ENCODE peak calls at places on chromosomes 11 and 22, in seven cellular contexts. I is transverse colon, Y is stomach, P is endothelial cell of umbilical vein, A is HCT116, V is esophagus muscularis mucosa, D is GM12891. C is an unnamed sample.

GRCh38 chr11:118619444-118620205 is 12.2 kb downstream of the PHLDB1 start:
- DNase-seq in D (no peak), A (no peak), V (no peak), Y (no peak), P (peak), I (no peak), C (no peak)

GRCh38 chr11:11533751-11534150 is 88.1 kb downstream of the GALNT18 start:
- DNase-seq in I (no peak), D (no peak), A (no peak), Y (no peak), P (no peak), V (no peak), C (no peak)

GRCh38 chr11:27216268-27217149 is 146.5 kb downstream of the CCDC34 start:
- DNase-seq in D (no peak), A (no peak), I (peak), P (peak), V (no peak), Y (no peak), C (no peak)

GRCh38 chr22:46614070-46614931 is 5.9 kb upstream of the GRAMD4 start:
- DNase-seq in Y (no peak), D (no peak), V (no peak), A (no peak), P (no peak), I (peak), C (no peak)

GRCh38 chr11:79060081-79060480 is 380.7 kb downstream of the TENM4 start:
- DNase-seq in I (no peak), Y (no peak), A (no peak), P (no peak), V (no peak), D (no peak), C (no peak)

GRCh38 chr22:49010086-49010863 is 817.4 kb downstream of the BRD1 start:
- DNase-seq in D (no peak), I (no peak), P (no peak), V (peak), A (no peak), Y (peak), C (no peak)

GRCh38 chr11:60984616-60985015 is 13.1 kb downstream of the CD6 start:
- DNase-seq in A (no peak), P (no peak), I (no peak), V (no peak), D (no peak), Y (no peak), C (peak)

GRCh38 chr11:28417601-28418323 is 309.6 kb downstream of the METTL15 start:
- DNase-seq in V (no peak), Y (no peak), D (no peak), P (peak), A (no peak), I (no peak), C (no peak)

GRCh38 chr11:124075841-124076571 is 34.9 kb upstream of the OR10G7 start:
- DNase-seq in D (peak), A (no peak), Y (no peak), I (peak), V (no peak), P (peak), C (peak)

GRCh38 chr11:61152816-61153592 is 8.2 kb downstream of the VPS37C start:
- DNase-seq in D (no peak), A (no peak), V (no peak), Y (no peak), P (peak), I (no peak), C (no peak)

GRCh38 chr11:18368236-18368635 is 26.1 kb upstream of the LDHA start:
- DNase-seq in V (no peak), A (no peak), Y (no peak), I (no peak), D (no peak), P (no peak), C (no peak)

DNA sequence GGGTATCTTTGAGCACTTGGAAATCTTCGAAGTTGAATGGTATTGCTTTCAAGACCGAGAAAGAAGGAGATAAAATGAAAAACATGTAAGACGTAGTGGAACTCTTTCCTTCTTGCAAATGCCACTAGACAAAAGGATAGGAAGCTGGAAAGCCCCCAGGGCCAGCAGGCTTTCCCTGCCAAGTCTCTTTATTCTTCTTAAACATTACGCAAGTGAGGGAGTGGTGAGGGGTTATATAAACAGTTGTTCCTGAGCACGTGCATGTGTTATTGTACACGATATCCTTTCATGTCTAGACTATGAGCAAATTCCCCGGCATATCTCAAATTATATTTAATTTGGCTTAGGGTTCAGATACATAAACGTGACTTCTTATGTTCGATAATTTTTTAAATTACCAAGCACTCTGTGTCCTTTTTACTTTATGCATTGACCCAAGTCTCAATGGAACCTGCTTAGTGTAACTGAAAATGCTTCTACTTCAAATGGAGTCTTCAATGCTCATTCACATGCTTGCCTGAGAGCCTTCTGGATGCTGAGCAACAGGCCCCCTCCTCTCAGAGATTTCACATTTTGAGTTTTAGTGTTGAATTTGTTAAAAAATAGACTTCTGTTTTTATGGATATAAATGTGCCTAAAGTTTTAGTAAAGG is 59.0 kb downstream of the PPP2R1B start:
- DNase-seq in V (no peak), D (no peak), P (peak), I (no peak), A (no peak), Y (peak), C (no peak)
- TF ChIP-seq POLR2AphosphoS5 in V (peak), D (no peak), P (peak), I (peak), A (no peak), Y (peak), C (peak)

DNA sequence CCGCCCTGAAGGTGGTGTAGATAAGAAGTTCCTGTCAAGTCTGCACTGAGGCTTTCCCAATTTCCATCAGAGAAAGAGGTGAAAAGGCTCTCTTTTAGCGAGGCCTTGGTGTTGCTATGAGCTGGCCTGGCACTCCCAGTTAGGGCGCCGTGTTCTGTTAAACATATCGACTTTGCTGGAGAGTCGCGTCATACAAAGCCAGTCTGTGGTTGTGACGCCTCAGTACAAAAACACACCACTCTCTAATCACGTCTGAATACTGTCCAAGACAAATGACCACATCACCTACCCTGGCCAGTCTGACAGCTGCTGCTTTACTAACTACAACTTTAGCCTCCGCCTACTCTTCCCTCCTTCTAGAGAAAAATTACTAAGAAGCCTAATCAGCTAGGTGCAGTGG is 8.0 kb upstream of the TOLLIP start:
- DNase-seq in Y (peak), P (no peak), V (no peak), A (no peak), D (no peak), I (no peak), C (no peak)
- TF ChIP-seq POLR2A in Y (no peak), P (no peak), V (no peak), A (no peak), D (no peak), I (no peak), C (no peak)

GRCh38 chr11:57556041-57556440 is 11.4 kb downstream of the UBE2L6 start:
- DNase-seq in D (no peak), V (no peak), P (no peak), Y (no peak), A (no peak), I (no peak), C (no peak)

GRCh38 chr11:57552479-57552878 is 15.0 kb downstream of the UBE2L6 start:
- DNase-seq in I (no peak), P (no peak), Y (no peak), A (no peak), V (no peak), D (no peak), C (no peak)

GRCh38 chr11:57560146-57560545 is 7.3 kb downstream of the UBE2L6 start:
- DNase-seq in I (no peak), V (no peak), D (no peak), A (no peak), Y (no peak), P (no peak), C (no peak)

GRCh38 chr11:57551941-57552340 is 14.5 kb downstream of the SMTNL1 start:
- DNase-seq in P (no peak), A (no peak), V (no peak), D (no peak), I (no peak), Y (no peak), C (no peak)

GRCh38 chr11:57555393-57555792 is 12.1 kb downstream of the UBE2L6 start:
- DNase-seq in Y (no peak), V (no peak), D (no peak), P (no peak), A (no peak), I (no peak), C (no peak)
- TF ChIP-seq POLR2AphosphoS5 in Y (no peak), V (no peak), D (no peak), P (no peak), A (no peak), I (no peak), C (no peak)

GRCh38 chr11:102268083-102268984 is 49.0 kb upstream of the BIRC3 start:
- DNase-seq in A (peak), V (no peak), I (peak), P (peak), Y (peak), D (peak), C (peak)
- TF ChIP-seq POLR2A in A (no peak), V (no peak), I (peak), P (no peak), Y (no peak), D (no peak), C (no peak)

GRCh38 chr11:44244649-44245308 is 65.2 kb downstream of the ALX4 start:
- DNase-seq in A (no peak), Y (no peak), D (no peak), P (peak), I (no peak), V (no peak), C (no peak)

GRCh38 chr11:44241851-44242250 is 68.1 kb downstream of the ALX4 start:
- DNase-seq in I (no peak), D (no peak), A (no peak), Y (no peak), P (no peak), V (no peak), C (no peak)

GRCh38 chr11:44246726-44247125 is 63.2 kb downstream of the ALX4 start:
- DNase-seq in D (no peak), P (no peak), A (no peak), Y (no peak), V (peak), I (no peak), C (no peak)

GRCh38 chr11:44243086-44243485 is 66.9 kb downstream of the ALX4 start:
- DNase-seq in D (no peak), P (no peak), Y (no peak), I (no peak), A (no peak), V (no peak), C (no peak)

DNA sequence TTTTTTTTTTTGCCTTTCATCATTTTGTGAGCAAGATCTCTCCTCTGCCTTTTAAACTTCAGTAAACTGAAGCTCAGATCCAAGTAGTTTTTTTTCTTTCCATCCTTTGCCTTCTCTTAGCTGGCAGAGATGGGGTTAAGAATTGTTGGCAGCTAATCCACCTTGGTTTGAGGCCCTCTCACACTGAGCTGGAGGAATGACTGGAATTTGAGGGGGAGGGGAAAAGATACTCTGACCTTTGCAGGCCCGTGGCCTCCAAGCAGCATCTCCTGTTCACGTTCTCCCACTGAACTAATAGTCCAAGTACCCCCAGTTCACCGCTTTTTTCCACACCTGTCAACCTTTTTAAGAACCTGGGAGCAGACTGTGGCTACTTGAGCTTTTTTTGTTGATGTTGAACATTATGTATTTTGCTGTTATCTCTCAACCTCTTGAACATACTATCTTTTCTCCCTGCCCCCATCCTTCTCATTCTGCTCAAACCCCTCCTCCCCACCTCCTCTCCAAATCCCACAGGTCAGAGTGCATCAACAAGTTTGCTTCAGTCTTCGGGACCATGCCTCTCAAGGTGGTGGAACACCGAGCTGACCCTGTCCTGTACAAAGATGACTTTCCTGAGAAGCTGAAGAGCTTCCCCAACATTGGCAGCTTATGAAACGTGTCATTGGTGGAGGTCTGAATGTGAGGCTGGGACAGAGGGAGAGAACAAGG is 66.2 kb downstream of the ALX4 start:
- DNase-seq in P (peak), V (no peak), A (no peak), D (no peak), I (no peak), Y (no peak), C (no peak)
- TF ChIP-seq POLR2AphosphoS5 in P (no peak), V (no peak), A (no peak), D (no peak), I (no peak), Y (no peak), C (no peak)

GRCh38 chr22:24728790-24729637 is 45.5 kb downstream of the PIWIL3 start:
- DNase-seq in V (no peak), P (peak), Y (no peak), D (no peak), I (no peak), A (no peak), C (no peak)
- TF ChIP-seq POLR2A in V (no peak), P (no peak), Y (no peak), D (no peak), I (no peak), A (no peak), C (no peak)

GRCh38 chr11:45843158-45843924 is 3.9 kb upstream of the CRY2 start:
- DNase-seq in Y (peak), P (peak), D (peak), V (peak), I (peak), A (peak), C (peak)
- TF ChIP-seq POLR2AphosphoS5 in Y (peak), P (no peak), D (no peak), V (peak), I (peak), A (no peak), C (peak)

DNA sequence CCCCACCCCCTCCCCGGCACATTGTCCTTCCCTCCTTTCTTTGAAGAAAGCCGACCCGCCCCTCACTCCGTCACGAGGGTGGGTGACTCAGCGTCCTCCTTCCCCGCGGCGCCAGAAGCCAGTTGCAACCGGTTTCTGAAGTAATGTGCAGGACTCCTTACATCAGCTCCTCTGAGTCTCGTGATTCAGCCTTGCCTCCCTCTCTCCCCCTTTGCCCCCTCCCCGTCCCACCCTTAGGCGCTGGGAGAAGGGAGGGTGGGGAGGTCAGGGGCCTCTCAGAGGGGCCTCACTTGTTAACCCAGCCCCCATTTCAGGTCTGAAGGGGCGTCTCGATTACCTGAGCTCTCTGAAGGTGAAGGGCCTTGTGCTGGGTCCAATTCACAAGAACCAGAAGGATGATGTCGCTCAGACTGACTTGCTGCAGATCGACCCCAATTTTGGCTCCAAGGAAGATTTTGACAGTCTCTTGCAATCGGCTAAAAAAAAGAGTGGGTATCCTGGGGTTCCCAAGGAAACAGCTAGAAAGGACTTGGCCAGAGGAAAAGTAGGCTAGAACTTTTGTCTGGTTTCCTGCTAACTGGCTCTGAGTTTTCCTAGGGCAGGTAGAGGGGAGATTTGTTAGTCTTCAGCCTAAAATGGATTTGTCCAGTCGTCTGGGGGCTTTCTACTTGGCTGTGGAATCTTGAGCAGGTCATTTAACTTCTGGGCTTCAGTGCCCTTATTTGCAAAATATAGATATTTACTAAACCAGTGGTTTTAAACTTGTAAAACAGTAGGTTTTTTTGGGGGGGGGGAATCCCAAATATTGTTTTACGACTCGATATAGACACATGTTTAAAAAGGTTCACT is 1.1 kb downstream of the SLC3A2 start:
- DNase-seq in Y (peak), P (peak), I (peak), V (peak), D (no peak), A (peak), C (peak)
- TF ChIP-seq POLR2A in Y (no peak), P (peak), I (no peak), V (peak), D (peak), A (no peak), C (no peak)

GRCh38 chr11:86370922-86371614 is 3.6 kb upstream of the CCDC81 start:
- DNase-seq in I (no peak), A (no peak), Y (no peak), P (peak), V (no peak), D (no peak), C (no peak)
- TF ChIP-seq POLR2AphosphoS5 in I (no peak), A (no peak), Y (no peak), P (peak), V (no peak), D (no peak), C (no peak)

DNA sequence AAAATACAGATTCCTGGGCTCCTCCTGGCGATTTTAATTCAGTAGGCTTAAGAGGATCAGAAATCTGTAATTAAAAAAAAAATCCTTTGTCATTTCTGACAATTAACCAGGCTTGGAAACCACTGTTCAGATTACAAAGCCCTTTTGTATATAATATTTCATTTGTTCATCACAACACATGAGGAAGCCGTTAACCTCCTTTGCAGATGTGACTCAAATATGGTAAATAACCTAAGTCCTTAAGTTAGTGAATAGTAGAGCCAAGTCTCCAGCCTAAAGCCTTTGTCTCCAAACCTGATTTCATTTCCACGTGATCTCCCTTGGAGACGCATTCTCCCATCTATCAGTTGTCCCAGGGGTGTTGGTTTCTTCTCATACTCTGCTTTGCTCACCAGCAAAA is 67.6 kb downstream of the UBASH3B start:
- DNase-seq in I (no peak), Y (no peak), V (no peak), P (no peak), D (no peak), A (no peak), C (no peak)
- TF ChIP-seq POLR2A in I (no peak), Y (no peak), V (no peak), P (no peak), D (no peak), A (no peak), C (no peak)